ENCODE peak calls at places on chromosomes 3 and 15, in four cellular contexts. One of them, this sample, is unnamed.

GRCh38 chr15:65414841-65415621 is 7.7 kb downstream of the IGDCC4 start:
- DNase-seq in lower leg skin: no peak
- DNase-seq in activated naive CD4-positive, alpha-beta T cell: no peak
- DNase-seq in stimulated activated CD4-positive, alpha-beta T cell treated with anti-CD3 and anti-CD28 coated beads, TNF-alpha, amount 100 ng/mL, for 48 hours: no peak
- DNase-seq in this sample: no peak

GRCh38 chr3:67598814-67599556 is 55.4 kb downstream of the SUCLG2 start:
- DNase-seq in lower leg skin: no peak
- DNase-seq in activated naive CD4-positive, alpha-beta T cell: no peak
- DNase-seq in stimulated activated CD4-positive, alpha-beta T cell treated with anti-CD3 and anti-CD28 coated beads, TNF-alpha, amount 100 ng/mL, for 48 hours: no peak
- DNase-seq in this sample: no peak

GRCh38 chr15:68652141-68652540 is 73.3 kb downstream of the CORO2B start:
- DNase-seq in lower leg skin: no peak
- DNase-seq in activated naive CD4-positive, alpha-beta T cell: no peak
- DNase-seq in stimulated activated CD4-positive, alpha-beta T cell treated with anti-CD3 and anti-CD28 coated beads, TNF-alpha, amount 100 ng/mL, for 48 hours: no peak
- DNase-seq in this sample: no peak

GRCh38 chr15:59060348-59060747 is 44.6 kb upstream of the CCNB2 start:
- DNase-seq in lower leg skin: no peak
- DNase-seq in activated naive CD4-positive, alpha-beta T cell: no peak
- DNase-seq in stimulated activated CD4-positive, alpha-beta T cell treated with anti-CD3 and anti-CD28 coated beads, TNF-alpha, amount 100 ng/mL, for 48 hours: no peak
- DNase-seq in this sample: no peak

GRCh38 chr15:62495670-62496328 is 330.7 kb upstream of the C2CD4B start:
- DNase-seq in lower leg skin: peak
- DNase-seq in activated naive CD4-positive, alpha-beta T cell: no peak
- DNase-seq in stimulated activated CD4-positive, alpha-beta T cell treated with anti-CD3 and anti-CD28 coated beads, TNF-alpha, amount 100 ng/mL, for 48 hours: no peak
- DNase-seq in this sample: no peak

GRCh38 chr3:114154321-114154821 is 24.5 kb downstream of the DRD3 start:
- DNase-seq in lower leg skin: no peak
- DNase-seq in activated naive CD4-positive, alpha-beta T cell: no peak
- DNase-seq in stimulated activated CD4-positive, alpha-beta T cell treated with anti-CD3 and anti-CD28 coated beads, TNF-alpha, amount 100 ng/mL, for 48 hours: no peak
- DNase-seq in this sample: no peak

GRCh38 chr3:159364511-159364910 is 562.7 kb downstream of the MFSD1 start:
- DNase-seq in lower leg skin: no peak
- DNase-seq in activated naive CD4-positive, alpha-beta T cell: no peak
- DNase-seq in stimulated activated CD4-positive, alpha-beta T cell treated with anti-CD3 and anti-CD28 coated beads, TNF-alpha, amount 100 ng/mL, for 48 hours: no peak
- DNase-seq in this sample: no peak

GRCh38 chr3:99499235-99499798 is 139.1 kb upstream of the COL8A1 start:
- DNase-seq in lower leg skin: no peak
- DNase-seq in activated naive CD4-positive, alpha-beta T cell: no peak
- DNase-seq in stimulated activated CD4-positive, alpha-beta T cell treated with anti-CD3 and anti-CD28 coated beads, TNF-alpha, amount 100 ng/mL, for 48 hours: no peak
- DNase-seq in this sample: no peak